ENCODE peak calls at places on chromosome 18, in seven cellular contexts. M is HCT116; P is foreskin keratinocyte; Y is uterus; B is adrenal gland; I is aorta; K is CD4-positive, CD25-positive, alpha-beta regulatory T cell. R is an unnamed sample. For H3K4me1, the result is how much of the 10 kb centered on the place peaks cover.

GRCh38 chr18:42030586-42031182 is 75.7 kb downstream of the PIK3C3 start:
- DNase-seq in M (no peak), Y (no peak), K (no peak), P (no peak), I (no peak), B (no peak), R (no peak)

GRCh38 chr18:26425148-26425531 is 123.2 kb downstream of the KCTD1 start:
- DNase-seq in M (no peak), I (no peak), P (no peak), Y (peak), B (no peak), K (no peak), R (no peak)

GRCh38 chr18:45974088-45974536 is 7.0 kb upstream of the EPG5 start:
- DNase-seq in B (peak), M (peak), Y (peak), P (no peak), I (peak), K (peak), R (peak)

GRCh38 chr18:45775241-45775676 is 50.2 kb upstream of the SIGLEC15 start:
- DNase-seq in Y (peak), K (peak), B (peak), M (peak), P (no peak), I (peak), R (peak)

GRCh38 chr18:63882333-63883141 is 5.0 kb upstream of the SERPINB2 start:
- DNase-seq in K (no peak), M (peak), B (no peak), P (peak), I (no peak), Y (no peak), R (no peak)

GRCh38 chr18:50401888-50402287 is 27.0 kb downstream of the SKA1 start:
- DNase-seq in M (no peak), I (peak), P (peak), B (peak), K (no peak), Y (no peak), R (peak)

GRCh38 chr18:58615150-58616132 is 13.4 kb downstream of the ALPK2 start:
- DNase-seq in K (peak), P (peak), I (no peak), M (no peak), Y (no peak), B (no peak), R (peak)

GRCh38 chr18:54127759-54128378 is 96.6 kb downstream of the MBD2 start:
- DNase-seq in M (peak), K (peak), B (peak), Y (no peak), P (no peak), I (no peak), R (no peak)

GRCh38 chr18:79554321-79554720 is 125.3 kb upstream of the CTDP1 start:
- DNase-seq in Y (no peak), B (no peak), M (no peak), K (no peak), I (peak), P (no peak), R (no peak)

GRCh38 chr18:49976810-49977209 is 163.5 kb upstream of the ACAA2 start:
- DNase-seq in K (no peak), P (no peak), M (no peak), Y (no peak), I (peak), B (no peak), R (no peak)

GRCh38 chr18:21702602-21703001 is 2.0 kb downstream of the ABHD3 start:
- DNase-seq in Y (no peak), B (no peak), K (no peak), M (no peak), I (no peak), P (no peak), R (no peak)

GRCh38 chr18:36330435-36331049 is 33.0 kb downstream of the FHOD3 start:
- DNase-seq in B (no peak), P (no peak), I (no peak), M (no peak), Y (no peak), K (no peak), R (no peak)

GRCh38 chr18:46793565-46793964 is 36.7 kb upstream of the ST8SIA5 start:
- DNase-seq in M (no peak), P (no peak), Y (no peak), I (no peak), K (no peak), B (no peak), R (no peak)

GRCh38 chr18:70693196-70693595 is 404.4 kb downstream of the SOCS6 start:
- DNase-seq in B (no peak), M (no peak), K (no peak), I (no peak), Y (no peak), P (no peak), R (no peak)

GRCh38 chr18:295756-296155 is 27.9 kb upstream of the THOC1 start:
- DNase-seq in Y (no peak), B (no peak), P (no peak), I (no peak), M (no peak), K (no peak), R (no peak)

GRCh38 chr18:23134780-23135678 is at the start of gene CABLES1:
- DNase-seq in M (no peak), K (peak), P (no peak), B (peak), I (peak), Y (peak), R (peak)

GRCh38 chr18:38940863-38941531 is 1375.4 kb upstream of the CELF4 start:
- DNase-seq in B (no peak), K (peak), M (peak), P (peak), I (no peak), Y (no peak), R (peak)

GRCh38 chr18:33495278-33495677 is 54.8 kb upstream of the CCDC178 start:
- DNase-seq in M (no peak), P (no peak), B (peak), K (no peak), I (no peak), Y (no peak), R (no peak)

GRCh38 chr18:36493349-36494281 is 196.1 kb downstream of the FHOD3 start:
- DNase-seq in Y (no peak), B (no peak), M (no peak), P (no peak), K (no peak), I (no peak), R (no peak)

DNA sequence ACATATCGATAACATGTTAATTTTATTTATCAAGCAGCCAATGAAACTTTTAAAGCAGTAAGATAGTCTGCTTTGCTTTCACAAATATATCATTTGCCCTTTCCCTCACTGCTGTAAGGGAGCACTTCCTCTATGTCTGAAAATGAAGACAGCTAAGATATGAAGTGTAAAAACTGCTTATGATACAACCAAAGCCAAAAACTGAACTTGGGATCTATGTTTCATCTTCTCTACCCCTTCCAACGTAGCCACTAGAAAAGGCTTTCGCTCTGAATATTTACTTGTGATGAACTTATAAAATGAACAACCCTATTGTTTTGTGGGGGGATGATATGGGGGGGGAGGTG is 140.3 kb downstream of the TCF4 start:
- DNase-seq in K (no peak), Y (no peak), B (no peak), M (no peak), P (no peak), I (no peak), R (no peak)
- H3K4me1 ChIP-seq in K (under half), Y (under half), B (under half), M (under half), P (under half), I (under half), R (under half)

GRCh38 chr18:44733754-44734465 is 53.2 kb downstream of the SETBP1 start:
- DNase-seq in M (no peak), K (no peak), I (no peak), P (no peak), Y (no peak), B (no peak), R (no peak)

GRCh38 chr18:44736664-44737063 is 56.0 kb downstream of the SETBP1 start:
- DNase-seq in M (no peak), I (no peak), B (no peak), Y (no peak), P (no peak), K (no peak), R (no peak)

GRCh38 chr18:44733069-44733753 is 52.5 kb downstream of the SETBP1 start:
- DNase-seq in Y (peak), I (peak), M (no peak), K (no peak), P (peak), B (peak), R (no peak)

GRCh38 chr18:44732604-44733003 is 51.9 kb downstream of the SETBP1 start:
- DNase-seq in Y (no peak), M (no peak), B (no peak), K (no peak), P (no peak), I (no peak), R (no peak)

GRCh38 chr18:44735071-44735470 is 54.4 kb downstream of the SETBP1 start:
- DNase-seq in I (no peak), B (no peak), M (no peak), Y (no peak), P (no peak), K (no peak), R (no peak)
- H3K4me1 ChIP-seq in I (under half), B (under half), M (under half), Y (under half), P (under half), K (under half), R (under half)

DNA sequence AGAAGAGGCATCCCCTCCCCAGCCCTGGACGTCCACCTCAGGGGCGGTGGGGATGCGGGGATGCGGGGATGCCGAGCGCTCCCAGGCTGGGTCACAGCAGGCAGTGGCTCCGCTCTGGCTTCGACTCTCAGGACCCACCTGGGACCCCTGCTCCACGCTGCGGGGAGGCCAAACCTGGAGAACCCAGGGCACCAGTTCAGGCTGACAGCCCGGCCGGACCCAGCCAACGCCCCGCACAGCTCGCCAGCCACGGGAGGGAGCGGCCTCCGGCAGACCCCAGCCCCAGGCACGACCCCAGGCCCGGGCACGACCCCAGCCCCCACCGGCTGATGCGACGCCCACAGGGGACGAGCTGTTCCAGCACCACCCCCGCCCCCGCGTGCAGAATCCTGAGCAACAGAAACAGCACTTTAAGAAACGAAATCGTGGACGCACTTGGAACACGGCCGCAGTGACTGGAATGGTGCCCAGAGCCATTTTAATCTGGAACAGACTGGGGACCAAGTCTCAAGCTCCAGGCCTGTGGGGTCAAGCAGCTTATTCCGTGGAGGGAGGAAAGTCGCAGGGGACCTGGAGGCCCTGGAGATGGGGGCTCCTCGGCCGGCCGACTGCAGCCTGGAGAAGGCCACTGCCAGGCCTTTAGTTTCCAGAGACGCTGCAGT is 74.3 kb downstream of the MBP start:
- DNase-seq in Y (peak), M (no peak), P (no peak), I (peak), B (no peak), K (no peak), R (no peak)
- H3K4me1 ChIP-seq in Y (under half), M (under half), P (under half), I (under half), B (under half), K (half or more), R (half or more)

GRCh38 chr18:48026216-48026615 is 95.8 kb upstream of the SMAD2 start:
- DNase-seq in P (no peak), I (no peak), K (no peak), M (no peak), Y (no peak), B (no peak), R (no peak)
- H3K4me1 ChIP-seq in P (under half), I (under half), K (under half), M (under half), Y (under half), B (under half), R (under half)

DNA sequence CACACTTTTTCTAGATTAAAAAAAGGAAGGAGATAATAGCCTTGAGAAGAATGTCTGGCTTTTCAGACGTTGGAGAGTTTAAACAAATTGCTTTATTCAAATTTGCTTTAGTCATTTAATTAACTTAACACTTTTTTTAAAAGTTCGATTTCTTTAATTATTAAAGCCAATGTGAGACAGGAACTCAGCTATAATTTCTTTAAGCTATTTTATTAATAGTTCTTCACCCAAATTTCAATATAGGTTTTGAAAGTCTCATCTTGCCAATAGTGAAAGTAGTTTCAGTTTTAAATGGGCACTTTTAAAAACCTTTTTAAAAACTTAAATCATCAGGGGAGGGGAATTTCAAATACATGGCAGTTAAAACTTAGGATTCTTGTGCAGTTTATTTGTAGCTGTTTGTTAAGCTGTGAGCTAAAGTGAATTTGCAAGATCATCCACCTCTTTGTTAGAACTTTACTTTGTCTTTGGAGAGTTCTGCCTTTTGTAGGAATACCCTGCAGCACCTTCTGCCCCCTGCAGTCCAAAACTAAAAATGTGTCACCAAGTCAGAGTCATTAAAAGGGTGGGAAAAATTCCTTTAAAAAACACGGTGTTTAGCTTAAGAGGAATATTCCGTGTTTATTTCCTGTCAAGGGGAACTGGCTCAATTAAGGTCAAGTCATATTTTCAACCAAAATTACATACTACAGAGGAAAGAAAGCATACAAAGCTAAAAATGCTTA is 4.6 kb downstream of the TGIF1 start:
- DNase-seq in B (peak), K (peak), P (peak), Y (peak), I (no peak), M (no peak), R (peak)
- H3K4me1 ChIP-seq in B (under half), K (half or more), P (under half), Y (under half), I (under half), M (half or more), R (half or more)

GRCh38 chr18:75214766-75215515 is 4.3 kb downstream of the TSHZ1 start:
- DNase-seq in B (no peak), Y (no peak), K (no peak), P (no peak), I (no peak), M (no peak), R (no peak)
- H3K4me1 ChIP-seq in B (under half), Y (under half), K (under half), P (under half), I (under half), M (under half), R (half or more)

GRCh38 chr18:48947102-48947501 is 3.7 kb downstream of the SMAD7 start:
- DNase-seq in P (no peak), B (no peak), I (no peak), M (no peak), K (no peak), Y (no peak), R (no peak)

GRCh38 chr18:48946329-48946835 is 4.4 kb downstream of the SMAD7 start:
- DNase-seq in I (no peak), P (no peak), K (no peak), B (no peak), M (no peak), Y (no peak), R (no peak)

GRCh38 chr18:48948112-48949050 is 2.4 kb downstream of the SMAD7 start:
- DNase-seq in P (no peak), B (peak), I (no peak), Y (no peak), M (no peak), K (peak), R (peak)

GRCh38 chr18:48949051-48949605 is 1.6 kb downstream of the SMAD7 start:
- DNase-seq in P (no peak), I (no peak), K (peak), B (peak), M (no peak), Y (no peak), R (peak)

DNA sequence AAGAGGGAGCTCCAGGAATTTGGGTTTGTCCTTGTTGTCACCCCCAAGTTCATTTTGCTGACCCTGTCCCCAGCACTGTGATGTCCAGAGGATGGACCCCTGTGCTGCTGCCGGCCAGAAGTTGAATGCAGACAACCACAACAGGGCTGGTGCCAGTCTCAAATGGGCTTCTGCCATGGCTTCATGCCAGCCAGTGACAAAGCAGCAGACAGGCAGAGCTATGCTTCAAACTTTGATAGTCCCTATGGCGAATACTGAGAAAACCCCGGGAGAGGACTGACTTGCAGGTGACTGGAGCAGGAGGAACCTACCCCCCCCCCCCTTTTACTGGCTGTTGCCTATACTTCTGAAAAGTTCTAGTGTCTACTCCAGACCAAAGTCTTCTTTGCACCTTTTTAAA is 3.2 kb downstream of the SMAD7 start:
- DNase-seq in M (no peak), I (peak), K (no peak), Y (no peak), B (peak), P (no peak), R (no peak)
- H3K4me1 ChIP-seq in M (half or more), I (under half), K (half or more), Y (under half), B (half or more), P (under half), R (half or more)

GRCh38 chr18:61992923-61993322 is 100.1 kb upstream of the RNF152 start:
- DNase-seq in K (no peak), I (no peak), B (no peak), P (no peak), Y (no peak), M (no peak), R (no peak)
- H3K4me1 ChIP-seq in K (under half), I (under half), B (under half), P (half or more), Y (under half), M (under half), R (under half)

DNA sequence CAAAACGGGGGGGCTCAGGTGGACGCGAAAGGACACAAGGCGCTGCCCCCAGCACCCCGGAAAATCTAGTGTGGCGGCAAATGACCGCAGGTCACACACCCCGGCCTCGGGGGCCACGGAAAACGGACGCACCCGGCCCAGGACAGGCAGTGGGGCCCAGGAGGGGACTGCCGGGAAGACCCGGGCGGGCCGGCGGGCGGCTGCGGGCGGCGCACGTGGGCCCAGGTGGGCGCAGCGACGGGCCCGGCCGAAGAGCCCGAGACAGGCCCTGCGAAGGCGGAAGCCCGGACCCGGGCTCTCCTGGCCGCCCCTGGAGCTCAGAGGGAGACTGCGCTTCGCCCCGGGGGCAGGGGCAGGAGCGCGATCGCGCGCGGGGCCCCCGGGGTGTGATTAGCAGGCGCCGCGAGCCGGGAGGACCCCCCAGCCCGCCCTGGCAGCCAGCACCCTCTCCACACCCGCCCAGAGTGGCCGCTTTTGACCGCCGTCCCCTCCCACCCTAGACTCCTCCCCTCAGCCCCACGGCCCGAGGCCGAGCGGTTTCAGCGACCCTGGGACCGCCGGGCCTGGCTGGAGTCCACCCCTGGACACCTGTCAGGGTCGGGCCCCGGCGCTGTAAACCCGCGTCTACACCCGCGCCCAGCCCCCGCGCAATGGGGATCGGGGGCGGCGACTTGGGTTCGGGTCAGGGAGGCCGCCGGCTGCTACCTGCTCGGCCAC is 773 bp downstream of the MBP start:
- DNase-seq in K (no peak), Y (peak), P (no peak), I (peak), B (peak), M (no peak), R (peak)
- H3K4me1 ChIP-seq in K (half or more), Y (under half), P (under half), I (under half), B (under half), M (half or more), R (half or more)

GRCh38 chr18:9106094-9106493 is 3.6 kb downstream of the NDUFV2 start:
- DNase-seq in M (no peak), Y (no peak), I (no peak), B (no peak), K (no peak), P (no peak), R (no peak)

GRCh38 chr18:9105420-9105819 is 2.9 kb downstream of the NDUFV2 start:
- DNase-seq in K (no peak), P (no peak), M (no peak), B (no peak), I (no peak), Y (no peak), R (no peak)

GRCh38 chr18:9109523-9109922 is 7.0 kb downstream of the NDUFV2 start:
- DNase-seq in I (no peak), K (no peak), Y (no peak), B (no peak), P (no peak), M (no peak), R (no peak)

GRCh38 chr18:9108911-9109310 is 6.4 kb downstream of the NDUFV2 start:
- DNase-seq in P (no peak), B (no peak), I (no peak), K (peak), M (no peak), Y (no peak), R (no peak)

GRCh38 chr18:9106800-9107574 is 4.5 kb downstream of the NDUFV2 start:
- DNase-seq in I (no peak), M (no peak), B (no peak), P (no peak), K (no peak), Y (no peak), R (no peak)
- H3K4me1 ChIP-seq in I (under half), M (under half), B (half or more), P (under half), K (half or more), Y (under half), R (half or more)